ENCODE peak calls at places on chromosomes 13 and 19, in four cellular contexts. O is GM12878, K is K562, R is HepG2. Y is an unnamed sample.

GRCh38 chr13:114173753-114174152 is 5.3 kb upstream of the CFAP97D2 start:
- DNase-seq in O (no peak), K (no peak), R (no peak), Y (no peak)

GRCh38 chr19:23055501-23055900 is 52.5 kb upstream of the ZNF728 start:
- DNase-seq in O (no peak), K (no peak), R (no peak), Y (no peak)

GRCh38 chr13:89910166-89910565 is 1437.3 kb upstream of the MIR17HG start:
- DNase-seq in O (no peak), K (no peak), R (no peak), Y (no peak)

GRCh38 chr19:43901395-43902390 is 33.4 kb downstream of the ZNF45 start:
- DNase-seq in O (peak; percentile 61), K (peak; percentile 77), R (peak; percentile 80), Y (peak; percentile 33)

GRCh38 chr13:74129500-74130144 is 4.6 kb downstream of the KLF12 start:
- DNase-seq in O (no peak), K (peak; percentile 6), R (no peak), Y (no peak)

GRCh38 chr13:48009298-48009697 is 8.2 kb upstream of the SUCLA2 start:
- DNase-seq in O (no peak), K (no peak), R (peak; percentile 44), Y (no peak)

GRCh38 chr19:33399745-33400681 is 26.5 kb downstream of the CEBPG start:
- DNase-seq in O (no peak), K (no peak), R (no peak), Y (no peak)

GRCh38 chr19:30450945-30451344 is 78.8 kb downstream of the ZNF536 start:
- DNase-seq in O (no peak), K (no peak), R (no peak), Y (no peak)

GRCh38 chr13:25300861-25301346 is 521 bp upstream of the NUP58 start:
- DNase-seq in O (no peak), K (no peak), R (no peak), Y (no peak)

GRCh38 chr19:1169921-1170885 is 3.9 kb downstream of the SBNO2 start:
- DNase-seq in O (no peak), K (no peak), R (no peak), Y (no peak)

GRCh38 chr19:10502524-10503001 is 593 bp downstream of the KEAP1 start:
- DNase-seq in O (peak; percentile 61), K (peak; percentile 94), R (peak; percentile 83), Y (peak; percentile 73)
- TF ChIP-seq CTCF in O (no peak), K (no peak), R (peak; percentile 8), Y (peak; percentile 6)

GRCh38 chr13:44842158-44842557 is 147.1 kb downstream of the NUFIP1 start:
- DNase-seq in O (no peak), K (no peak), R (no peak), Y (no peak)
- TF ChIP-seq CHD2 in O (no peak), K (no peak), R (no peak), Y (no peak)

GRCh38 chr13:40407567-40407966 is 258.9 kb downstream of the FOXO1 start:
- DNase-seq in O (no peak), K (no peak), R (no peak), Y (no peak)
- TF ChIP-seq ATF3 in O (no peak), K (no peak), R (no peak), Y (no peak)

GRCh38 chr13:49219647-49220034 is 497 bp upstream of the MLNR start:
- DNase-seq in O (no peak), K (no peak), R (peak; percentile 43), Y (no peak)

GRCh38 chr13:49220856-49221614 is 897 bp downstream of the MLNR start:
- DNase-seq in O (no peak), K (no peak), R (no peak), Y (peak; percentile 73)

GRCh38 chr13:49220035-49220855 is at the start of gene MLNR:
- DNase-seq in O (no peak), K (peak; percentile 42), R (peak; percentile 39), Y (peak; percentile 81)

GRCh38 chr13:49226613-49227012 is 6.5 kb downstream of the MLNR start:
- DNase-seq in O (no peak), K (no peak), R (no peak), Y (no peak)

GRCh38 chr13:49225358-49226042 is 5.4 kb downstream of the MLNR start:
- DNase-seq in O (no peak), K (no peak), R (peak; percentile 29), Y (no peak)
- TF ChIP-seq CTCF in O (no peak), K (no peak), R (peak; percentile 30), Y (no peak)

GRCh38 chr19:38664503-38665211 is 17.2 kb downstream of the ACTN4 start:
- DNase-seq in O (no peak), K (peak; percentile 81), R (no peak), Y (no peak)
- TF ChIP-seq CHD2 in O (no peak), K (no peak), R (no peak), Y (no peak)

DNA sequence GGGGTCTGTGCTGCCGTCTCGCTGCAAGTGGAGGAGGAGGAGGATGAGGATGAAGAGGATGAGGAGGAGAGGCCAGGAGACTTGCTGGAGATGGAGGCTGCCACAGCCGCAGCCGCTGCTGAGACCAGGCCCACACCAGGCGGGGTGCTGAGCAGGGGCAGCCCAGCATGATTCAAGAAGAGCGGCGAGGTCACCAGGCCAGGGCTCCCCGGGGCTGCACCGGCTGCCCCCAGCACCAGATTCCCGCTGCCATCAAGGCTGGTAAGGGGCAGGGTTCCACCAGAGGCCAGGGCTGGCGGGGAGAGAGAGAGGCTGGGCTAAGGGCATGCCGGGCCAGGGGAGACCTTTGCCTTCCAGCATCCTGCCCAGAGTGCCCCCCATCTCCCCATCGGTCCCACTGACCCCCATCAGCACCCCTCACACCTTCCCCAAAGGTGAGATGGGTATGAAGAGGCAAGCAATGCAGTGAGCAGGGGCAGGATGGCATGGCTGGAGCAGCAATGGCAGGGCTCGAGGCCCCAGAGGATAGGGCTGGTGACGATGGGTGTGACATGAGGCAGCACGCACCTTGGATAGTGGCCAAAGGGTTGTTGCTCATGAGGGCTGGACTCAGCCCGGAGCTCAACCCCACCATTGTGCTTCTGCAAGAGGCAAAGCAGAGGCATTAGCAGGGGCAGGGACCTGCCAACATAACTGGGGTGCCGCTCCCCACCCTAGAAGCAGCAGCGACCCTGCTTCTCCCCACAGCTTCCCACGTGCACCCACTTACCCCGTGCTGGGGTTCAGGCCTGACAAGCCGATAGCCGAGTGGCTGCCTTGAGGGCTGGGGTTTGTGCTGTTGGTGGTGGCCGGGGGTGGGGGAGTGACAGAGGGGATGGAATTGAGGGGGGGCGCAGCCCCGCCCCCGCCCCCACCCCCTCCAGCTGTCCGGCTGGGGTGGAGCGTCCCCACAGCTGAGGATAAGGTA is 15.6 kb downstream of the ZNF574 start:
- DNase-seq in O (no peak), K (no peak), R (no peak), Y (no peak)
- TF ChIP-seq ATF3 in O (no peak), K (no peak), R (no peak), Y (no peak)

DNA sequence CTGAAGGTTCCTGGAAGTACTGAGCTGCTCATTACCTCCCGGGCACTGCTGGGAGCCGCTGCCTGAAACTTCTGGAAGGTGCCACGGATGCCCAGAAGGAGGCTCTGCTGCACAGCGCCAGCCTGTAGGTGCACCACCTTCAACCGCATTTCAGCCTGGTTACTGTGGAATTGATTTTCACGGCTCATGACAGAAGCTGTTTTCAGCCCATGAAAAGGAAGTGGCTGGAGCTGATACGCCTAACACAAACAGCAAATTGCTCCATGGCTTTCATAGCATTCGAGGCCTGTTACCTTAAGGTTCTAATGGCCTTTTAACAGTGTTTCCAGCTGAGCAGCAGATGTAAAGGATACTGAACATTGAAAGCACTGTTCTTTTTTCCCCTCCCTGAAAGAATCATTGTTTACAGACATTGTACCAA is 22.0 kb downstream of the GPC6 start:
- DNase-seq in O (no peak), K (no peak), R (peak; percentile 92), Y (no peak)
- TF ChIP-seq CTCF in O (no peak), K (no peak), R (peak; percentile 95), Y (peak; percentile 73)

GRCh38 chr13:39496487-39496998 is 106.5 kb downstream of the LHFPL6 start:
- DNase-seq in O (no peak), K (no peak), R (no peak), Y (no peak)
- TF ChIP-seq CHD2 in O (no peak), K (no peak), R (no peak), Y (no peak)

DNA sequence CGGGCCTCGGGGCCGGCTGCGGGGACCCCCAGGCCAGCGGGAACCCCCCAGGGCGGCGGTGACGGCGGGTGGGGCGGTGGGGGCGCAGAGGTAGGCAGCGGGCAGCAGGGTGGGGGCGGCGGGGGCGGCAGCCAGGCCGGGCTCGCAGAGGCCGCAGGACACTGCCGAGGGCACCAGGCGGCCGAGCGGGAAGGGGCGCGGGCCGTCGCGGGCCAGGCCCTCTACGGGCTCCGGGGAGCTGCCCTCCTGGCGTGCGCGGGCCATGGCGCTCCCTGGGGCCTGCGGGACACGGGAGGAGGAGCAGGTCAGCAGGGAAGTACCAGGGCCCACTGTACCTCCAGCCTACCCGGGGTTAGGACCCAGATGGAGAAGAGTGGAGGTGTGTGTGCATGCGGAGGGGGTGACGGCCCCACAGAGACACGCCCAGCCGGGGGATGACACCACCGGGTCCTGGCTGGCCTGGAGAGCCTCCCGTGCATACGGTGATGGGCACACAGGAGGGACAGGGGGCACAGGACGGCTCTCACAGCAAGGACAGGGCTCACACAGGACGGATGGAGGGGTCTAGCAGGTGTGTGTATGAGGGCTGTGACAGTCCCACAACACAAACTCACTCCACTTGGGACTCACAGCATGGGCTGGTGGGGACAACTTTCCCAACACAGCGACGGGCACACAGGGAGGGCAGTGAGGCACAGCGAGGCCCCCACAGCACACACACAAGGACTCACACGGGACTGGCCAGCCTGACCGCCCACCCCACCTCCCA is 2.6 kb downstream of the BBC3 start:
- DNase-seq in O (no peak), K (peak; percentile 26), R (peak; percentile 69), Y (peak; percentile 72)
- TF ChIP-seq ATF3 in O (no peak), K (peak; percentile 7), R (peak; percentile 24), Y (no peak)

Y was measured in H1.